ENCODE peak calls at places on chromosome 10, in nine cellular contexts. K, I, E, X, U, A, Y, T and H are unnamed samples.

GRCh38 chr10:129525408-129525807 is 58.4 kb downstream of the MGMT start:
- DNase-seq in K (no peak), I (no peak), E (no peak), X (no peak), U (no peak), A (no peak), Y (no peak), T (no peak), H (no peak)

GRCh38 chr10:96473866-96474265 is 39.9 kb downstream of the TLL2 start:
- DNase-seq in K (no peak), I (no peak), E (no peak), X (no peak), U (no peak), A (no peak), Y (no peak), T (no peak), H (no peak)

GRCh38 chr10:3077940-3078630 is 10.7 kb downstream of the PFKP start:
- DNase-seq in K (no peak), I (no peak), E (peak; percentile 23), X (no peak), U (peak; percentile 50), A (no peak), Y (no peak), T (no peak), H (peak; percentile 44)

GRCh38 chr10:130990536-130990935 is 321.0 kb downstream of the TCERG1L start:
- DNase-seq in K (no peak), I (no peak), E (no peak), X (no peak), U (no peak), A (no peak), Y (no peak), T (no peak), H (no peak)

GRCh38 chr10:114881462-114881861 is 56.5 kb upstream of the TRUB1 start:
- DNase-seq in K (no peak), I (no peak), E (no peak), X (no peak), U (no peak), A (no peak), Y (no peak), T (no peak), H (no peak)

GRCh38 chr10:71396084-71396713 is 521 bp upstream of the CDH23 start:
- DNase-seq in K (peak; percentile 90), I (no peak), E (peak; percentile 91), X (peak; percentile 63), U (peak; percentile 75), A (peak; percentile 79), Y (peak; percentile 52), T (peak; percentile 88), H (peak; percentile 42)

GRCh38 chr10:69049564-69049955 is 38.3 kb upstream of the SRGN start:
- DNase-seq in K (no peak), I (no peak), E (no peak), X (no peak), U (no peak), A (no peak), Y (no peak), T (no peak), H (no peak)

GRCh38 chr10:13956826-13957225 is 370.1 kb downstream of the PRPF18 start:
- DNase-seq in K (no peak), I (no peak), E (peak; percentile 59), X (no peak), U (peak; percentile 92), A (no peak), Y (peak; percentile 8), T (no peak), H (peak; percentile 29)

GRCh38 chr10:92010026-92010713 is 86.6 kb downstream of the BTAF1 start:
- DNase-seq in K (no peak), I (no peak), E (no peak), X (no peak), U (no peak), A (no peak), Y (no peak), T (no peak), H (no peak)

GRCh38 chr10:30542001-30542861 is 87.3 kb downstream of the LYZL2 start:
- DNase-seq in K (no peak), I (no peak), E (no peak), X (peak; percentile 40), U (no peak), A (no peak), Y (no peak), T (no peak), H (no peak)

GRCh38 chr10:86246279-86246940 is 120.2 kb downstream of the GRID1 start:
- DNase-seq in K (no peak), I (no peak), E (no peak), X (no peak), U (no peak), A (no peak), Y (no peak), T (peak; percentile 54), H (no peak)

GRCh38 chr10:93468532-93469213 is 13.5 kb downstream of the MYOF start:
- DNase-seq in K (no peak), I (peak; percentile 89), E (no peak), X (no peak), U (no peak), A (no peak), Y (no peak), T (no peak), H (no peak)

GRCh38 chr10:110643670-110644597 is at the start of gene RBM20:
- DNase-seq in K (peak; percentile 91), I (no peak), E (peak; percentile 52), X (peak; percentile 74), U (peak; percentile 69), A (peak; percentile 75), Y (no peak), T (peak; percentile 87), H (peak; percentile 9)

GRCh38 chr10:115939101-115939815 is 333.7 kb downstream of the GFRA1 start:
- DNase-seq in K (no peak), I (no peak), E (no peak), X (no peak), U (no peak), A (no peak), Y (no peak), T (no peak), H (no peak)

GRCh38 chr10:7529638-7530037 is 118.8 kb upstream of the SFMBT2 start:
- DNase-seq in K (peak; percentile 67), I (peak; percentile 4), E (peak; percentile 67), X (no peak), U (peak; percentile 75), A (peak; percentile 65), Y (peak; percentile 21), T (no peak), H (no peak)

GRCh38 chr10:86047588-86047987 is 319.0 kb downstream of the GRID1 start:
- DNase-seq in K (no peak), I (no peak), E (no peak), X (no peak), U (no peak), A (no peak), Y (no peak), T (no peak), H (no peak)

GRCh38 chr10:24762966-24763623 is 39.4 kb upstream of the ARHGAP21 start:
- DNase-seq in K (no peak), I (no peak), E (peak; percentile 79), X (no peak), U (no peak), A (peak; percentile 28), Y (no peak), T (no peak), H (no peak)

GRCh38 chr10:1476106-1476803 is 261.1 kb downstream of the ADARB2 start:
- DNase-seq in K (no peak), I (no peak), E (peak; percentile 33), X (no peak), U (no peak), A (peak; percentile 40), Y (no peak), T (no peak), H (no peak)
- H3K4me3 ChIP-seq in K (no peak overlapping the region), I (no peak overlapping the region), E (no peak overlapping the region), X (no peak overlapping the region), U (no peak overlapping the region), A (no peak overlapping the region), Y (no peak overlapping the region), T (no peak overlapping the region), H (no peak overlapping the region)

GRCh38 chr10:124119933-124120332 is 26.5 kb upstream of the CHST15 start:
- DNase-seq in K (no peak), I (no peak), E (no peak), X (no peak), U (no peak), A (no peak), Y (no peak), T (no peak), H (no peak)
- TF ChIP-seq POLR2AphosphoS5 in K (no peak), I (no peak), E (no peak), X (no peak), U (no peak), A (no peak), Y (no peak), T (peak; percentile 57), H (no peak)

GRCh38 chr10:124379609-124380193 is 39.0 kb downstream of the OAT start:
- DNase-seq in K (peak; percentile 5), I (no peak), E (no peak), X (no peak), U (peak; percentile 50), A (no peak), Y (no peak), T (no peak), H (no peak)

GRCh38 chr10:124378817-124379510 is 39.8 kb downstream of the OAT start:
- DNase-seq in K (peak; percentile 11), I (peak; percentile 78), E (no peak), X (no peak), U (peak; percentile 58), A (no peak), Y (peak; percentile 28), T (peak; percentile 68), H (no peak)

GRCh38 chr10:124383496-124383895 is 35.2 kb downstream of the OAT start:
- DNase-seq in K (no peak), I (no peak), E (no peak), X (no peak), U (peak; percentile 51), A (no peak), Y (no peak), T (no peak), H (no peak)

GRCh38 chr10:124380256-124380995 is 38.3 kb downstream of the OAT start:
- DNase-seq in K (peak; percentile 4), I (no peak), E (no peak), X (no peak), U (peak; percentile 18), A (no peak), Y (no peak), T (no peak), H (no peak)

DNA sequence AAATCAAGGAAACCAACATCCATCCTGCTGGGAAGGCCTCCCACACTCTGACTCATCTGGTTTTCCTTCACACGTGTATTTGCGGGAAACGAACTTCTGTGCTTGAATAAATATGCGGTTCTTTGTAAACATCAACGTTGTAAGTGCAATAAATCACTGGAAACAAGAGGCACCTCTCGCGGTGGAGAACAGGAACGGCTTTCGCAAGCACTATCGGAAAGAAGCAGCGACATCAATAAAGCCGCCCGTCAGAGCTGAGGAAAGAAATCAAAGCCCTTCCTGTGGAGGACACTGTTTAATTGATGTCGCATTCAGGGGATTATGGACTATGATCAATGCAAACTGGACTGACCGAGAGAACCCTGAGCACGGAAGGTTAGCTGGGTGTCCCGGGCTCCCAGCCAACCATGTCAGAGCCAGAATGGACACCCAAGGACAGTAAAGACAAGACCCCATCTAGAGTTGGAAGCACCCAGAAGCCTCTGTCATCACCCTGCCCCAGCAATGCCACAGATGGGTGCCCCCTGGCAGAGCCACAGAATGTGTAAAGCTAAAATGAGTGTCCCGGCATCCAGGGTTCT is 37.6 kb downstream of the OAT start:
- DNase-seq in K (no peak), I (no peak), E (no peak), X (no peak), U (peak; percentile 34), A (no peak), Y (no peak), T (no peak), H (no peak)
- H3K4me3 ChIP-seq in K (no peak overlapping the region), I (no peak overlapping the region), E (no peak overlapping the region), X (no peak overlapping the region), U (no peak overlapping the region), A (no peak overlapping the region), Y (no peak overlapping the region), T (no peak overlapping the region), H (no peak overlapping the region)

GRCh38 chr10:104318810-104319684 is 19.2 kb downstream of the ITPRIP start:
- DNase-seq in K (no peak), I (no peak), E (no peak), X (no peak), U (peak; percentile 91), A (no peak), Y (no peak), T (no peak), H (no peak)
- TF ChIP-seq POLR2AphosphoS5 in K (no peak), I (no peak), E (no peak), X (no peak), U (peak; percentile 58), A (no peak), Y (peak; percentile 75), T (peak; percentile 70), H (no peak)